ENCODE peak calls at places on chromosome 3, in seven cellular contexts. One of them, this sample, is unnamed.

GRCh38 chr3:53137221-53137620 is 7.0 kb upstream of the RFT1 start:
- DNase-seq in memory B cell: no peak
- DNase-seq in non-pigmented ciliary epithelial cell: no peak
- DNase-seq in mucosa of descending colon: no peak
- DNase-seq in AG08396: no peak
- DNase-seq in activated CD8-positive, alpha-beta memory T cell treated with anti-CD3 and anti-CD28 coated beads for 4 hours: no peak
- DNase-seq in stimulated activated CD8-positive, alpha-beta memory T cell treated with anti-CD3 and anti-CD28 coated beads, Interleukin-2, amount 100 ng/mL, for 48 hours: no peak
- DNase-seq in this sample: no peak

GRCh38 chr3:115040673-115041286 is 106.3 kb downstream of the ZBTB20 start:
- DNase-seq in memory B cell: peak; percentile 32
- DNase-seq in non-pigmented ciliary epithelial cell: peak; percentile 13
- DNase-seq in mucosa of descending colon: peak; percentile 75
- DNase-seq in AG08396: peak; percentile 30
- DNase-seq in activated CD8-positive, alpha-beta memory T cell treated with anti-CD3 and anti-CD28 coated beads for 4 hours: peak; percentile 1
- DNase-seq in stimulated activated CD8-positive, alpha-beta memory T cell treated with anti-CD3 and anti-CD28 coated beads, Interleukin-2, amount 100 ng/mL, for 48 hours: no peak
- DNase-seq in this sample: no peak

GRCh38 chr3:71195492-71195891 is 388.0 kb downstream of the FOXP1 start:
- DNase-seq in memory B cell: no peak
- DNase-seq in non-pigmented ciliary epithelial cell: peak; percentile 65
- DNase-seq in mucosa of descending colon: no peak
- DNase-seq in AG08396: peak; percentile 65
- DNase-seq in activated CD8-positive, alpha-beta memory T cell treated with anti-CD3 and anti-CD28 coated beads for 4 hours: no peak
- DNase-seq in stimulated activated CD8-positive, alpha-beta memory T cell treated with anti-CD3 and anti-CD28 coated beads, Interleukin-2, amount 100 ng/mL, for 48 hours: no peak
- DNase-seq in this sample: no peak

GRCh38 chr3:38140326-38141172 is 2.1 kb downstream of the MYD88 start:
- DNase-seq in memory B cell: no peak
- DNase-seq in non-pigmented ciliary epithelial cell: no peak
- DNase-seq in mucosa of descending colon: peak; percentile 4
- DNase-seq in AG08396: no peak
- DNase-seq in activated CD8-positive, alpha-beta memory T cell treated with anti-CD3 and anti-CD28 coated beads for 4 hours: no peak
- DNase-seq in stimulated activated CD8-positive, alpha-beta memory T cell treated with anti-CD3 and anti-CD28 coated beads, Interleukin-2, amount 100 ng/mL, for 48 hours: no peak
- DNase-seq in this sample: no peak

GRCh38 chr3:170752571-170753155 is 117.3 kb downstream of the RPL22L1 start:
- DNase-seq in memory B cell: no peak
- DNase-seq in non-pigmented ciliary epithelial cell: no peak
- DNase-seq in mucosa of descending colon: no peak
- DNase-seq in AG08396: no peak
- DNase-seq in activated CD8-positive, alpha-beta memory T cell treated with anti-CD3 and anti-CD28 coated beads for 4 hours: no peak
- DNase-seq in stimulated activated CD8-positive, alpha-beta memory T cell treated with anti-CD3 and anti-CD28 coated beads, Interleukin-2, amount 100 ng/mL, for 48 hours: no peak
- DNase-seq in this sample: no peak

GRCh38 chr3:186220886-186221285 is 112.0 kb upstream of the ETV5 start:
- DNase-seq in memory B cell: no peak
- DNase-seq in non-pigmented ciliary epithelial cell: no peak
- DNase-seq in mucosa of descending colon: no peak
- DNase-seq in AG08396: no peak
- DNase-seq in activated CD8-positive, alpha-beta memory T cell treated with anti-CD3 and anti-CD28 coated beads for 4 hours: no peak
- DNase-seq in stimulated activated CD8-positive, alpha-beta memory T cell treated with anti-CD3 and anti-CD28 coated beads, Interleukin-2, amount 100 ng/mL, for 48 hours: no peak
- DNase-seq in this sample: peak; percentile 78

GRCh38 chr3:126034481-126035361 is 49.2 kb downstream of the SLC41A3 start:
- DNase-seq in memory B cell: no peak
- DNase-seq in non-pigmented ciliary epithelial cell: no peak
- DNase-seq in mucosa of descending colon: no peak
- DNase-seq in AG08396: no peak
- DNase-seq in activated CD8-positive, alpha-beta memory T cell treated with anti-CD3 and anti-CD28 coated beads for 4 hours: no peak
- DNase-seq in stimulated activated CD8-positive, alpha-beta memory T cell treated with anti-CD3 and anti-CD28 coated beads, Interleukin-2, amount 100 ng/mL, for 48 hours: no peak
- DNase-seq in this sample: no peak

GRCh38 chr3:47057212-47057671 is 77.8 kb downstream of the NBEAL2 start:
- DNase-seq in memory B cell: no peak
- DNase-seq in non-pigmented ciliary epithelial cell: no peak
- DNase-seq in mucosa of descending colon: no peak
- DNase-seq in AG08396: peak; percentile 5
- DNase-seq in activated CD8-positive, alpha-beta memory T cell treated with anti-CD3 and anti-CD28 coated beads for 4 hours: peak; percentile 18
- DNase-seq in stimulated activated CD8-positive, alpha-beta memory T cell treated with anti-CD3 and anti-CD28 coated beads, Interleukin-2, amount 100 ng/mL, for 48 hours: no peak
- DNase-seq in this sample: no peak

GRCh38 chr3:43093006-43093405 is 12.9 kb downstream of the POMGNT2 start:
- DNase-seq in memory B cell: no peak
- DNase-seq in non-pigmented ciliary epithelial cell: no peak
- DNase-seq in mucosa of descending colon: no peak
- DNase-seq in AG08396: no peak
- DNase-seq in activated CD8-positive, alpha-beta memory T cell treated with anti-CD3 and anti-CD28 coated beads for 4 hours: no peak
- DNase-seq in stimulated activated CD8-positive, alpha-beta memory T cell treated with anti-CD3 and anti-CD28 coated beads, Interleukin-2, amount 100 ng/mL, for 48 hours: no peak
- DNase-seq in this sample: no peak

GRCh38 chr3:37990527-37990926 is at the start of gene VILL:
- DNase-seq in memory B cell: no peak
- DNase-seq in non-pigmented ciliary epithelial cell: no peak
- DNase-seq in mucosa of descending colon: peak; percentile 91
- DNase-seq in AG08396: no peak
- DNase-seq in activated CD8-positive, alpha-beta memory T cell treated with anti-CD3 and anti-CD28 coated beads for 4 hours: no peak
- DNase-seq in stimulated activated CD8-positive, alpha-beta memory T cell treated with anti-CD3 and anti-CD28 coated beads, Interleukin-2, amount 100 ng/mL, for 48 hours: no peak
- DNase-seq in this sample: no peak

GRCh38 chr3:171187706-171188290 is 161.3 kb upstream of the SLC2A2 start:
- DNase-seq in memory B cell: no peak
- DNase-seq in non-pigmented ciliary epithelial cell: no peak
- DNase-seq in mucosa of descending colon: peak; percentile 34
- DNase-seq in AG08396: peak; percentile 35
- DNase-seq in activated CD8-positive, alpha-beta memory T cell treated with anti-CD3 and anti-CD28 coated beads for 4 hours: no peak
- DNase-seq in stimulated activated CD8-positive, alpha-beta memory T cell treated with anti-CD3 and anti-CD28 coated beads, Interleukin-2, amount 100 ng/mL, for 48 hours: no peak
- DNase-seq in this sample: no peak

GRCh38 chr3:42660898-42661297 is 7.4 kb downstream of the ZBTB47 start:
- DNase-seq in memory B cell: no peak
- DNase-seq in non-pigmented ciliary epithelial cell: no peak
- DNase-seq in mucosa of descending colon: no peak
- DNase-seq in AG08396: peak; percentile 16
- DNase-seq in activated CD8-positive, alpha-beta memory T cell treated with anti-CD3 and anti-CD28 coated beads for 4 hours: no peak
- DNase-seq in stimulated activated CD8-positive, alpha-beta memory T cell treated with anti-CD3 and anti-CD28 coated beads, Interleukin-2, amount 100 ng/mL, for 48 hours: no peak
- DNase-seq in this sample: no peak

GRCh38 chr3:9153763-9154601 is 95.5 kb downstream of the SRGAP3 start:
- DNase-seq in memory B cell: no peak
- DNase-seq in non-pigmented ciliary epithelial cell: no peak
- DNase-seq in mucosa of descending colon: no peak
- DNase-seq in AG08396: peak; percentile 27
- DNase-seq in activated CD8-positive, alpha-beta memory T cell treated with anti-CD3 and anti-CD28 coated beads for 4 hours: no peak
- DNase-seq in stimulated activated CD8-positive, alpha-beta memory T cell treated with anti-CD3 and anti-CD28 coated beads, Interleukin-2, amount 100 ng/mL, for 48 hours: no peak
- DNase-seq in this sample: peak; percentile 73

GRCh38 chr3:178086419-178086818 is 449.8 kb upstream of the KCNMB2 start:
- DNase-seq in memory B cell: no peak
- DNase-seq in non-pigmented ciliary epithelial cell: no peak
- DNase-seq in mucosa of descending colon: no peak
- DNase-seq in AG08396: no peak
- DNase-seq in activated CD8-positive, alpha-beta memory T cell treated with anti-CD3 and anti-CD28 coated beads for 4 hours: no peak
- DNase-seq in stimulated activated CD8-positive, alpha-beta memory T cell treated with anti-CD3 and anti-CD28 coated beads, Interleukin-2, amount 100 ng/mL, for 48 hours: no peak
- DNase-seq in this sample: no peak

GRCh38 chr3:154191520-154191919 is 70.3 kb downstream of the ARHGEF26 start:
- DNase-seq in memory B cell: no peak
- DNase-seq in non-pigmented ciliary epithelial cell: no peak
- DNase-seq in mucosa of descending colon: no peak
- DNase-seq in AG08396: no peak
- DNase-seq in activated CD8-positive, alpha-beta memory T cell treated with anti-CD3 and anti-CD28 coated beads for 4 hours: no peak
- DNase-seq in stimulated activated CD8-positive, alpha-beta memory T cell treated with anti-CD3 and anti-CD28 coated beads, Interleukin-2, amount 100 ng/mL, for 48 hours: no peak
- DNase-seq in this sample: no peak

GRCh38 chr3:190056795-190057194 is 63.9 kb downstream of the P3H2 start:
- DNase-seq in memory B cell: no peak
- DNase-seq in non-pigmented ciliary epithelial cell: no peak
- DNase-seq in mucosa of descending colon: no peak
- DNase-seq in AG08396: no peak
- DNase-seq in activated CD8-positive, alpha-beta memory T cell treated with anti-CD3 and anti-CD28 coated beads for 4 hours: no peak
- DNase-seq in stimulated activated CD8-positive, alpha-beta memory T cell treated with anti-CD3 and anti-CD28 coated beads, Interleukin-2, amount 100 ng/mL, for 48 hours: no peak
- DNase-seq in this sample: no peak

GRCh38 chr3:187403768-187404270 is 35.6 kb downstream of the RTP4 start:
- DNase-seq in memory B cell: no peak
- DNase-seq in non-pigmented ciliary epithelial cell: peak; percentile 97
- DNase-seq in mucosa of descending colon: no peak
- DNase-seq in AG08396: peak; percentile 82
- DNase-seq in activated CD8-positive, alpha-beta memory T cell treated with anti-CD3 and anti-CD28 coated beads for 4 hours: no peak
- DNase-seq in stimulated activated CD8-positive, alpha-beta memory T cell treated with anti-CD3 and anti-CD28 coated beads, Interleukin-2, amount 100 ng/mL, for 48 hours: no peak
- DNase-seq in this sample: no peak

GRCh38 chr3:24829011-24829581 is 334.4 kb upstream of the THRB start:
- DNase-seq in memory B cell: no peak
- DNase-seq in non-pigmented ciliary epithelial cell: no peak
- DNase-seq in mucosa of descending colon: peak; percentile 23
- DNase-seq in AG08396: peak; percentile 52
- DNase-seq in activated CD8-positive, alpha-beta memory T cell treated with anti-CD3 and anti-CD28 coated beads for 4 hours: no peak
- DNase-seq in stimulated activated CD8-positive, alpha-beta memory T cell treated with anti-CD3 and anti-CD28 coated beads, Interleukin-2, amount 100 ng/mL, for 48 hours: no peak
- DNase-seq in this sample: peak; percentile 31

GRCh38 chr3:151971814-151972579 is 98.6 kb downstream of the SUCNR1 start:
- DNase-seq in memory B cell: no peak
- DNase-seq in non-pigmented ciliary epithelial cell: no peak
- DNase-seq in mucosa of descending colon: peak; percentile 55
- DNase-seq in AG08396: no peak
- DNase-seq in activated CD8-positive, alpha-beta memory T cell treated with anti-CD3 and anti-CD28 coated beads for 4 hours: no peak
- DNase-seq in stimulated activated CD8-positive, alpha-beta memory T cell treated with anti-CD3 and anti-CD28 coated beads, Interleukin-2, amount 100 ng/mL, for 48 hours: no peak
- DNase-seq in this sample: no peak

GRCh38 chr3:149247929-149248691 is 26.5 kb upstream of the CP start:
- DNase-seq in memory B cell: no peak
- DNase-seq in non-pigmented ciliary epithelial cell: no peak
- DNase-seq in mucosa of descending colon: no peak
- DNase-seq in AG08396: no peak
- DNase-seq in activated CD8-positive, alpha-beta memory T cell treated with anti-CD3 and anti-CD28 coated beads for 4 hours: no peak
- DNase-seq in stimulated activated CD8-positive, alpha-beta memory T cell treated with anti-CD3 and anti-CD28 coated beads, Interleukin-2, amount 100 ng/mL, for 48 hours: no peak
- DNase-seq in this sample: no peak

GRCh38 chr3:11764931-11765363 is 81.7 kb downstream of the TAMM41 start:
- DNase-seq in memory B cell: no peak
- DNase-seq in non-pigmented ciliary epithelial cell: peak; percentile 37
- DNase-seq in mucosa of descending colon: no peak
- DNase-seq in AG08396: peak; percentile 33
- DNase-seq in activated CD8-positive, alpha-beta memory T cell treated with anti-CD3 and anti-CD28 coated beads for 4 hours: no peak
- DNase-seq in stimulated activated CD8-positive, alpha-beta memory T cell treated with anti-CD3 and anti-CD28 coated beads, Interleukin-2, amount 100 ng/mL, for 48 hours: peak; percentile 20
- DNase-seq in this sample: no peak

GRCh38 chr3:56748663-56749231 is 53.0 kb downstream of the ARHGEF3 start:
- DNase-seq in memory B cell: no peak
- DNase-seq in non-pigmented ciliary epithelial cell: no peak
- DNase-seq in mucosa of descending colon: no peak
- DNase-seq in AG08396: no peak
- DNase-seq in activated CD8-positive, alpha-beta memory T cell treated with anti-CD3 and anti-CD28 coated beads for 4 hours: no peak
- DNase-seq in stimulated activated CD8-positive, alpha-beta memory T cell treated with anti-CD3 and anti-CD28 coated beads, Interleukin-2, amount 100 ng/mL, for 48 hours: no peak
- DNase-seq in this sample: no peak